ENCODE peak calls at places on chromosomes 13 and 19, in eight cellular contexts. One of them, this sample, is unnamed.

GRCh38 chr13:87671031-87671823 is at the start of gene SLITRK5:
- DNase-seq in brain microvascular endothelial cell: peak; percentile 21
- DNase-seq in MM.1S: peak; percentile 75
- DNase-seq in K562: peak; percentile 4
- DNase-seq in fibroblast of mammary gland: peak; percentile 44
- DNase-seq in heart left ventricle: peak; percentile 80
- DNase-seq in epithelial cell of esophagus: peak; percentile 72
- DNase-seq in Peyer's patch: peak; percentile 69
- DNase-seq in this sample: peak; percentile 87

GRCh38 chr19:30154410-30154809 is 212.4 kb downstream of the URI1 start:
- DNase-seq in K562: no peak
- DNase-seq in heart left ventricle: no peak
- DNase-seq in fibroblast of mammary gland: no peak
- DNase-seq in Peyer's patch: no peak
- DNase-seq in MM.1S: no peak
- DNase-seq in brain microvascular endothelial cell: no peak
- DNase-seq in epithelial cell of esophagus: no peak
- DNase-seq in this sample: no peak

GRCh38 chr13:41613984-41614581 is 156.7 kb downstream of the RGCC start:
- DNase-seq in brain microvascular endothelial cell: peak; percentile 82
- DNase-seq in heart left ventricle: peak; percentile 77
- DNase-seq in MM.1S: no peak
- DNase-seq in epithelial cell of esophagus: peak; percentile 39
- DNase-seq in Peyer's patch: no peak
- DNase-seq in fibroblast of mammary gland: peak; percentile 96
- DNase-seq in K562: no peak
- DNase-seq in this sample: peak; percentile 92

GRCh38 chr13:24274452-24274971 is 34.9 kb upstream of the C1QTNF9 start:
- DNase-seq in epithelial cell of esophagus: peak; percentile 18
- DNase-seq in Peyer's patch: no peak
- DNase-seq in brain microvascular endothelial cell: no peak
- DNase-seq in MM.1S: no peak
- DNase-seq in fibroblast of mammary gland: no peak
- DNase-seq in heart left ventricle: peak; percentile 74
- DNase-seq in K562: no peak
- DNase-seq in this sample: no peak

GRCh38 chr13:72507394-72508199 is 219.8 kb downstream of the MZT1 start:
- DNase-seq in heart left ventricle: no peak
- DNase-seq in fibroblast of mammary gland: no peak
- DNase-seq in brain microvascular endothelial cell: peak; percentile 36
- DNase-seq in Peyer's patch: no peak
- DNase-seq in epithelial cell of esophagus: no peak
- DNase-seq in K562: no peak
- DNase-seq in MM.1S: no peak
- DNase-seq in this sample: no peak

GRCh38 chr13:42211704-42212103 is 60.2 kb upstream of the AKAP11 start:
- DNase-seq in MM.1S: no peak
- DNase-seq in Peyer's patch: no peak
- DNase-seq in fibroblast of mammary gland: peak; percentile 74
- DNase-seq in heart left ventricle: no peak
- DNase-seq in brain microvascular endothelial cell: peak; percentile 61
- DNase-seq in K562: no peak
- DNase-seq in epithelial cell of esophagus: peak; percentile 70
- DNase-seq in this sample: peak; percentile 26

GRCh38 chr13:37597477-37597876 is 1.1 kb downstream of the POSTN start:
- DNase-seq in epithelial cell of esophagus: no peak
- DNase-seq in K562: no peak
- DNase-seq in Peyer's patch: no peak
- DNase-seq in MM.1S: no peak
- DNase-seq in fibroblast of mammary gland: peak; percentile 18
- DNase-seq in brain microvascular endothelial cell: no peak
- DNase-seq in heart left ventricle: no peak
- DNase-seq in this sample: no peak

GRCh38 chr13:40334031-40334430 is 332.4 kb downstream of the FOXO1 start:
- DNase-seq in MM.1S: no peak
- DNase-seq in fibroblast of mammary gland: no peak
- DNase-seq in K562: no peak
- DNase-seq in Peyer's patch: no peak
- DNase-seq in heart left ventricle: no peak
- DNase-seq in epithelial cell of esophagus: no peak
- DNase-seq in brain microvascular endothelial cell: no peak
- DNase-seq in this sample: no peak

GRCh38 chr19:6352381-6353165 is 8.8 kb upstream of the CLPP start:
- DNase-seq in MM.1S: no peak
- DNase-seq in Peyer's patch: no peak
- DNase-seq in heart left ventricle: no peak
- DNase-seq in brain microvascular endothelial cell: no peak
- DNase-seq in K562: no peak
- DNase-seq in epithelial cell of esophagus: peak; percentile 51
- DNase-seq in fibroblast of mammary gland: no peak
- DNase-seq in this sample: no peak

GRCh38 chr19:56084835-56085536 is 36.1 kb downstream of the ZNF787 start:
- DNase-seq in fibroblast of mammary gland: no peak
- DNase-seq in brain microvascular endothelial cell: no peak
- DNase-seq in epithelial cell of esophagus: no peak
- DNase-seq in MM.1S: no peak
- DNase-seq in Peyer's patch: no peak
- DNase-seq in heart left ventricle: no peak
- DNase-seq in K562: no peak
- DNase-seq in this sample: no peak

GRCh38 chr13:23902975-23903905 is 5.9 kb upstream of the C1QTNF9B start:
- DNase-seq in heart left ventricle: no peak
- DNase-seq in fibroblast of mammary gland: no peak
- DNase-seq in K562: no peak
- DNase-seq in MM.1S: no peak
- DNase-seq in epithelial cell of esophagus: no peak
- DNase-seq in Peyer's patch: no peak
- DNase-seq in brain microvascular endothelial cell: no peak
- DNase-seq in this sample: no peak

DNA sequence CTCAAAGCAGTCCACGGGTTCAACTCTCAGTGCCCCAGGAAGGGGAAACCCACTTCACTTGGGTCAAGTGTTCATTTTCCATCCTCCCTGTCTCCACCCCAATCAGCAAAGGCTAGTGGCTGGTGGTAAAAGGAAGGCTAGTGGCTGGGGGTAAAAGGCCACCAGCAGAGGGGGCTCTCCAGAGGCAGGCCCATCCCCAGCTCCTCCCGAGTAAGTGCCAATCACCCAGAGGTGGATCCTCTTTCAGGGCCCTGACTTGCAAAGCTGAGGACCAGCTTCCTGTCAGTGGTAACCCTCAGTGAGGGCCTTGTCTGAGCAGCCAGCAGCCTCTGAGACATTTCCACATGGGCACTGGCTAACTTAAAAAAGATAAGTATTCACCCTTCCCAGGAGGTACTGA is 22.0 kb upstream of the TPT1 start:
- DNase-seq in Peyer's patch: no peak
- DNase-seq in K562: peak; percentile 71
- DNase-seq in heart left ventricle: no peak
- DNase-seq in MM.1S: no peak
- DNase-seq in brain microvascular endothelial cell: no peak
- DNase-seq in epithelial cell of esophagus: no peak
- DNase-seq in fibroblast of mammary gland: no peak
- DNase-seq in this sample: no peak
- TF ChIP-seq CTCF in Peyer's patch: no peak
- TF ChIP-seq CTCF in K562: peak; percentile 53
- TF ChIP-seq CTCF in heart left ventricle: no peak
- TF ChIP-seq CTCF in MM.1S: peak; percentile 10
- TF ChIP-seq CTCF in brain microvascular endothelial cell: peak; percentile 23
- TF ChIP-seq CTCF in epithelial cell of esophagus: no peak
- TF ChIP-seq CTCF in fibroblast of mammary gland: no peak
- TF ChIP-seq CTCF in this sample: no peak

GRCh38 chr19:46559203-46559602 is 41.9 kb upstream of the CALM3 start:
- DNase-seq in Peyer's patch: no peak
- DNase-seq in MM.1S: no peak
- DNase-seq in heart left ventricle: no peak
- DNase-seq in fibroblast of mammary gland: no peak
- DNase-seq in K562: no peak
- DNase-seq in brain microvascular endothelial cell: no peak
- DNase-seq in epithelial cell of esophagus: no peak
- DNase-seq in this sample: no peak

GRCh38 chr19:46551175-46551574 is 50.0 kb upstream of the CALM3 start:
- DNase-seq in MM.1S: no peak
- DNase-seq in K562: no peak
- DNase-seq in fibroblast of mammary gland: no peak
- DNase-seq in brain microvascular endothelial cell: no peak
- DNase-seq in Peyer's patch: no peak
- DNase-seq in epithelial cell of esophagus: no peak
- DNase-seq in heart left ventricle: no peak
- DNase-seq in this sample: no peak

GRCh38 chr19:46550684-46551083 is 50.4 kb upstream of the CALM3 start:
- DNase-seq in heart left ventricle: no peak
- DNase-seq in brain microvascular endothelial cell: no peak
- DNase-seq in MM.1S: no peak
- DNase-seq in K562: no peak
- DNase-seq in epithelial cell of esophagus: no peak
- DNase-seq in fibroblast of mammary gland: no peak
- DNase-seq in Peyer's patch: no peak
- DNase-seq in this sample: no peak

GRCh38 chr19:46555684-46556083 is 45.4 kb upstream of the CALM3 start:
- DNase-seq in brain microvascular endothelial cell: no peak
- DNase-seq in heart left ventricle: no peak
- DNase-seq in MM.1S: no peak
- DNase-seq in fibroblast of mammary gland: no peak
- DNase-seq in Peyer's patch: no peak
- DNase-seq in epithelial cell of esophagus: no peak
- DNase-seq in K562: no peak
- DNase-seq in this sample: no peak
- H3K4me3 ChIP-seq in brain microvascular endothelial cell: no peak overlapping the region
- H3K4me3 ChIP-seq in heart left ventricle: no peak overlapping the region
- H3K4me3 ChIP-seq in MM.1S: no peak overlapping the region
- H3K4me3 ChIP-seq in fibroblast of mammary gland: no peak overlapping the region
- H3K4me3 ChIP-seq in Peyer's patch: no peak overlapping the region
- H3K4me3 ChIP-seq in epithelial cell of esophagus: no peak overlapping the region
- H3K4me3 ChIP-seq in K562: no peak overlapping the region
- H3K4me3 ChIP-seq in this sample: no peak overlapping the region

DNA sequence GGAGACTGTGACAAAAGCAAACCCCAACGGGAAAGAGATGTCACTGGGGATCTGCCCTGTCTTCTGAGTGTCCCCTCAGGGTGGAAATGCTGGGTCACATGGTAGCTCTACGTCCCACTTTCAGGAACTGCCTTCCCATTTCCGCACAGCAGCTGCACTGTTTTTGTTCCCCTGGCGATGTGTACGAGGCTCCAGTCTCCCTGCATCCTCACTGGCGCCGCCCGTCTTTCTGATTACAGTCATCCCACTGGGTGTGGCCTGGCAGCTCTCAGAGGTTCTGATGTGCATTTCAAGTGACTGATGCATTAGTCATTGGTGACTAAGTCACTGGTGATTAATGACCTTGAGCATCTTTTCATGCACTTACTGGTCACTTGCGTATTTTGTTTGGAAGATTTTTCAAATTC is 21.2 kb downstream of the PCID2 start:
- DNase-seq in K562: peak; percentile 68
- DNase-seq in heart left ventricle: peak; percentile 89
- DNase-seq in MM.1S: no peak
- DNase-seq in brain microvascular endothelial cell: peak; percentile 100
- DNase-seq in Peyer's patch: no peak
- DNase-seq in fibroblast of mammary gland: peak; percentile 100
- DNase-seq in epithelial cell of esophagus: peak; percentile 99
- DNase-seq in this sample: peak; percentile 99
- TF ChIP-seq CTCF in K562: no peak
- TF ChIP-seq CTCF in heart left ventricle: no peak
- TF ChIP-seq CTCF in MM.1S: no peak
- TF ChIP-seq CTCF in brain microvascular endothelial cell: no peak
- TF ChIP-seq CTCF in Peyer's patch: no peak
- TF ChIP-seq CTCF in fibroblast of mammary gland: peak; percentile 5
- TF ChIP-seq CTCF in epithelial cell of esophagus: peak; percentile 16
- TF ChIP-seq CTCF in this sample: no peak

GRCh38 chr13:29593605-29594297 is 1.7 kb downstream of the SLC7A1 start:
- DNase-seq in MM.1S: no peak
- DNase-seq in heart left ventricle: no peak
- DNase-seq in brain microvascular endothelial cell: no peak
- DNase-seq in fibroblast of mammary gland: no peak
- DNase-seq in K562: no peak
- DNase-seq in epithelial cell of esophagus: no peak
- DNase-seq in Peyer's patch: no peak
- DNase-seq in this sample: no peak
- H3K4me3 ChIP-seq in MM.1S: peak overlapping the region; percentile 75
- H3K4me3 ChIP-seq in heart left ventricle: peak overlapping the region; percentile 83
- H3K4me3 ChIP-seq in brain microvascular endothelial cell: peak overlapping the region; percentile 67
- H3K4me3 ChIP-seq in fibroblast of mammary gland: peak overlapping the region; percentile 57
- H3K4me3 ChIP-seq in K562: peak overlapping the region; percentile 84
- H3K4me3 ChIP-seq in epithelial cell of esophagus: peak overlapping the region; percentile 84
- H3K4me3 ChIP-seq in Peyer's patch: no peak overlapping the region
- H3K4me3 ChIP-seq in this sample: peak overlapping the region; percentile 89

DNA sequence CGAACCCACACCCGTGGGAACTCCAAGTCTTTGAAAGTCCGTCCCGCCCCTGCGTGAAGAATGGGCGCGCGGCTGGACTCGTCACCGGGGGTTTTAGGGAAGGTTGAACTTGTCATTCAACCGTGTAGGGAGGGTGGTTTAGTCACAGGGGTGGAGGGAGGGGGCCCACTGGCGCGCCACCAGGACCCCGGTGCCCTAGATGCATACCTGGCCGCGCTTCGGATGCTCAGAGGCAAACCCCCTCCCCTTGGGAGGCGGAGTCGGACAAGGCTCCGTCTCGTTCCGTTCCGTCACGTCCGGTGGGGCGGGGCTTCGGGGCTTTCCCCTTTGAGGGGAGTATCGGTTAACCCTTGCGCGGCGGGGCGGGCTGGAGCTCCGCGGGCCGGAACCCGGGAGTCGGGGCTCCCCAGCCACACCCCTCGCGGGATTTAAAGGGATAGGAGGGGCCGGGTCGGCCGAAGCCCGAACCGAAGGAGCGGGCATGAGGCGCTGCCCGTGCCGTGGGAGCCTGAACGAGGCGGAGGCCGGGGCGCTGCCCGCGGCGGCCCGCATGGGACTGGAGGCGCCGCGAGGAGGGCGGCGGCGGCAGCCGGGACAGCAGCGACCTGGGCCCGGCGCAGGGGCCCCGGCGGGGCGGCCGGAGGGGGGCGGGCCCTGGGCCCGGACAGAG is at the start of the genes COQ8B and ITPKC:
- DNase-seq in fibroblast of mammary gland: peak; percentile 95
- DNase-seq in heart left ventricle: peak; percentile 100
- DNase-seq in K562: peak; percentile 95
- DNase-seq in MM.1S: peak; percentile 99
- DNase-seq in epithelial cell of esophagus: peak; percentile 99
- DNase-seq in brain microvascular endothelial cell: peak; percentile 97
- DNase-seq in Peyer's patch: peak; percentile 100
- DNase-seq in this sample: peak; percentile 99
- TF ChIP-seq CTCF in fibroblast of mammary gland: no peak
- TF ChIP-seq CTCF in heart left ventricle: no peak
- TF ChIP-seq CTCF in K562: peak; percentile 24
- TF ChIP-seq CTCF in MM.1S: no peak
- TF ChIP-seq CTCF in epithelial cell of esophagus: no peak
- TF ChIP-seq CTCF in brain microvascular endothelial cell: no peak
- TF ChIP-seq CTCF in Peyer's patch: peak; percentile 47
- TF ChIP-seq CTCF in this sample: no peak

This sample was measured in astrocyte of the spinal cord.